ENCODE peak calls at places on chromosomes 6 and 20, in five cellular contexts. One of them, this sample, is unnamed.

GRCh38 chr20:47699804-47700203 is 85.5 kb downstream of the SULF2 start:
- DNase-seq in uterus: no peak
- DNase-seq in HepG2: no peak
- DNase-seq in adrenal gland: no peak
- DNase-seq in spleen: no peak
- DNase-seq in this sample: no peak

GRCh38 chr6:71012871-71013456 is 56.1 kb upstream of the B3GAT2 start:
- DNase-seq in uterus: no peak
- DNase-seq in HepG2: peak; percentile 57
- DNase-seq in adrenal gland: no peak
- DNase-seq in spleen: no peak
- DNase-seq in this sample: peak; percentile 32

GRCh38 chr20:34023937-34024732 is 30.4 kb downstream of the RALY start:
- DNase-seq in uterus: no peak
- DNase-seq in HepG2: no peak
- DNase-seq in adrenal gland: no peak
- DNase-seq in spleen: no peak
- DNase-seq in this sample: no peak

GRCh38 chr20:54657268-54657826 is 182.0 kb downstream of the DOK5 start:
- DNase-seq in uterus: no peak
- DNase-seq in HepG2: peak; percentile 20
- DNase-seq in adrenal gland: no peak
- DNase-seq in spleen: no peak
- DNase-seq in this sample: no peak

GRCh38 chr6:158818008-158818579 is 1.1 kb downstream of the EZR start:
- DNase-seq in uterus: peak; percentile 70
- DNase-seq in HepG2: peak; percentile 55
- DNase-seq in adrenal gland: peak; percentile 89
- DNase-seq in spleen: peak; percentile 96
- DNase-seq in this sample: peak; percentile 83

GRCh38 chr6:16760536-16761468 is at the start of gene ATXN1:
- DNase-seq in uterus: peak; percentile 63
- DNase-seq in HepG2: peak; percentile 53
- DNase-seq in adrenal gland: peak; percentile 69
- DNase-seq in spleen: peak; percentile 92
- DNase-seq in this sample: peak; percentile 58

GRCh38 chr6:87551799-87552198 is 38.0 kb downstream of the RARS2 start:
- DNase-seq in uterus: no peak
- DNase-seq in HepG2: no peak
- DNase-seq in adrenal gland: no peak
- DNase-seq in spleen: no peak
- DNase-seq in this sample: no peak

GRCh38 chr20:36493801-36494114 is 47.6 kb upstream of the MYL9 start:
- DNase-seq in uterus: peak; percentile 71
- DNase-seq in HepG2: no peak
- DNase-seq in adrenal gland: peak; percentile 92
- DNase-seq in spleen: no peak
- DNase-seq in this sample: peak; percentile 46

GRCh38 chr20:62704341-62704948 is 4.2 kb upstream of the NTSR1 start:
- DNase-seq in uterus: peak; percentile 62
- DNase-seq in HepG2: peak; percentile 67
- DNase-seq in adrenal gland: peak; percentile 97
- DNase-seq in spleen: peak; percentile 83
- DNase-seq in this sample: peak; percentile 81

GRCh38 chr6:113927001-113927400 is 43.9 kb downstream of the HDAC2 start:
- DNase-seq in uterus: no peak
- DNase-seq in HepG2: no peak
- DNase-seq in adrenal gland: no peak
- DNase-seq in spleen: no peak
- DNase-seq in this sample: no peak

GRCh38 chr6:24408719-24409410 is 6.1 kb downstream of the MRS2 start:
- DNase-seq in uterus: no peak
- DNase-seq in HepG2: no peak
- DNase-seq in adrenal gland: no peak
- DNase-seq in spleen: no peak
- DNase-seq in this sample: no peak

GRCh38 chr6:156852858-156853216 is 75.7 kb downstream of the ARID1B start:
- DNase-seq in uterus: no peak
- DNase-seq in HepG2: no peak
- DNase-seq in adrenal gland: no peak
- DNase-seq in spleen: no peak
- DNase-seq in this sample: no peak

GRCh38 chr6:30614044-30614842 is 2.8 kb downstream of the PPP1R10 start:
- DNase-seq in uterus: no peak
- DNase-seq in HepG2: no peak
- DNase-seq in adrenal gland: no peak
- DNase-seq in spleen: no peak
- DNase-seq in this sample: no peak

GRCh38 chr6:131821408-131821807 is 13.6 kb downstream of the ENPP1 start:
- DNase-seq in uterus: no peak
- DNase-seq in HepG2: no peak
- DNase-seq in adrenal gland: no peak
- DNase-seq in spleen: no peak
- DNase-seq in this sample: no peak

GRCh38 chr6:138336221-138336620 is 41.5 kb upstream of the SMIM28 start:
- DNase-seq in uterus: no peak
- DNase-seq in HepG2: no peak
- DNase-seq in adrenal gland: no peak
- DNase-seq in spleen: no peak
- DNase-seq in this sample: no peak

GRCh38 chr20:58433029-58433657 is 44.1 kb downstream of the VAPB start:
- DNase-seq in uterus: no peak
- DNase-seq in HepG2: no peak
- DNase-seq in adrenal gland: no peak
- DNase-seq in spleen: no peak
- DNase-seq in this sample: no peak
- H3K4me3 ChIP-seq in uterus: no peak overlapping the region
- H3K4me3 ChIP-seq in HepG2: no peak overlapping the region
- H3K4me3 ChIP-seq in adrenal gland: no peak overlapping the region
- H3K4me3 ChIP-seq in spleen: no peak overlapping the region
- H3K4me3 ChIP-seq in this sample: no peak overlapping the region

GRCh38 chr6:18263561-18264337 is 581 bp downstream of the DEK start:
- DNase-seq in uterus: no peak
- DNase-seq in HepG2: no peak
- DNase-seq in adrenal gland: peak; percentile 62
- DNase-seq in spleen: peak; percentile 90
- DNase-seq in this sample: peak; percentile 63

GRCh38 chr6:18264338-18265098 is at the start of gene DEK:
- DNase-seq in uterus: peak; percentile 88
- DNase-seq in HepG2: peak; percentile 84
- DNase-seq in adrenal gland: peak; percentile 85
- DNase-seq in spleen: peak; percentile 94
- DNase-seq in this sample: peak; percentile 85

GRCh38 chr6:18265099-18265372 is 706 bp upstream of the DEK start:
- DNase-seq in uterus: no peak
- DNase-seq in HepG2: no peak
- DNase-seq in adrenal gland: no peak
- DNase-seq in spleen: no peak
- DNase-seq in this sample: no peak

GRCh38 chr6:18261877-18262276 is 2.5 kb downstream of the DEK start:
- DNase-seq in uterus: no peak
- DNase-seq in HepG2: no peak
- DNase-seq in adrenal gland: no peak
- DNase-seq in spleen: no peak
- DNase-seq in this sample: no peak

GRCh38 chr6:18262812-18263560 is 1.3 kb downstream of the DEK start:
- DNase-seq in uterus: no peak
- DNase-seq in HepG2: peak; percentile 31
- DNase-seq in adrenal gland: no peak
- DNase-seq in spleen: no peak
- DNase-seq in this sample: no peak
- TF ChIP-seq POLR2A in uterus: no peak
- TF ChIP-seq POLR2A in HepG2: no peak
- TF ChIP-seq POLR2A in adrenal gland: no peak
- TF ChIP-seq POLR2A in spleen: no peak
- TF ChIP-seq POLR2A in this sample: no peak

DNA sequence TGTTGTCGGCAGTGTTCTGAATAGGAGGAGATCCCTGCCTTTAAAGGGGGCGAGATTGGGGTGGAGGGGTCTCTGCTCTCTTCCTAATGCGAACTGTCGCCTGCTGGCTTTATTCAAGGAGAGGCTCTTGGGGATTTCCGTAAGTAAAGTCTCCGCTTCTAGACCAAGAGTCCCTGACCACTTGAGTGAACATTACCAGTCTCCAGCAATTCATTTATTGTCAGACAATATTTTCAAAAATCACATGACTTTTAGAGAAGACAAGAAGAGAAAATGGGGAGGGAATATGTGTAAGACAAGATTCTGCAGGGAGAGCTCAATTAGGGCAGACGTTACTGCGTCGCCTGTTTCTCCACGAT is 21.2 kb downstream of the POM121L2 start:
- DNase-seq in uterus: no peak
- DNase-seq in HepG2: no peak
- DNase-seq in adrenal gland: no peak
- DNase-seq in spleen: no peak
- DNase-seq in this sample: no peak
- H3K4me3 ChIP-seq in uterus: no peak overlapping the region
- H3K4me3 ChIP-seq in HepG2: no peak overlapping the region
- H3K4me3 ChIP-seq in adrenal gland: no peak overlapping the region
- H3K4me3 ChIP-seq in spleen: no peak overlapping the region
- H3K4me3 ChIP-seq in this sample: no peak overlapping the region

DNA sequence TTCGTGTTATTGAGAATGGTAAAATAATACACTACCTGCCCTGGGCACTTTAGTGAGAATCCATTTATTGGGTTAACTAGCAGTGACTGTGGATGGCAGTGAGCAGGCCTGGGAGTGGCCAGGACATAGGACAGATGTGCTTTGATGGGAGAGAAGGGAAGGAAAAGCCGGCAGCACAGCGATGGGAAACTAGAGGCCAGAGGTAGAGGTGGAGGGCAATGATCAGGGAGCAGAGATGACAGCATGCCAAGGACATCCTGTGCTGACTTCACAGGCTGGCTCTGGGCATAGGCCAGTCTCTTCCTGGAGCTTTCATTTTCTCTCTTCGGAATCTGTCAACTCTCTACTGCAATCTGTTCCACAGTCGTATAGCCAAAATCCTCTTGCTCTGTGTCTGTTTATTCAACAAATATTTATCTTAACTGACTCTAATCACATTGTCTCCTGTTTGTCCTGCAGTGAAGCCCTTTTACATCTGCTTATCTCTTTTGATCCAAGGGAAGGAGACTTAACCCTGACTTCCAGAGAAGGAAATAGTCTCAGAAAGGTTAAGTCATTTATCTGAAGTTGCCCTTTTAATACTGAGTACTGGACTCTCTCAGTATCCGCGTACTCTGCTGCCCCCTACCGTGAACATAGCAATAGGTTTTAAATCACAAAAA is 18.4 kb upstream of the MMP24 start:
- DNase-seq in uterus: peak; percentile 74
- DNase-seq in HepG2: peak; percentile 89
- DNase-seq in adrenal gland: peak; percentile 85
- DNase-seq in spleen: peak; percentile 85
- DNase-seq in this sample: peak; percentile 82
- TF ChIP-seq POLR2A in uterus: no peak
- TF ChIP-seq POLR2A in HepG2: no peak
- TF ChIP-seq POLR2A in adrenal gland: no peak
- TF ChIP-seq POLR2A in spleen: no peak
- TF ChIP-seq POLR2A in this sample: no peak

GRCh38 chr20:46120136-46120535 is 2.0 kb downstream of the CD40 start:
- DNase-seq in uterus: no peak
- DNase-seq in HepG2: no peak
- DNase-seq in adrenal gland: no peak
- DNase-seq in spleen: no peak
- DNase-seq in this sample: no peak

GRCh38 chr20:46118481-46119020 is 437 bp downstream of the CD40 start:
- DNase-seq in uterus: peak; percentile 43
- DNase-seq in HepG2: no peak
- DNase-seq in adrenal gland: peak; percentile 36
- DNase-seq in spleen: peak; percentile 87
- DNase-seq in this sample: peak; percentile 35

GRCh38 chr20:46117704-46118467 is at the start of gene CD40:
- DNase-seq in uterus: peak; percentile 92
- DNase-seq in HepG2: peak; percentile 71
- DNase-seq in adrenal gland: peak; percentile 72
- DNase-seq in spleen: peak; percentile 93
- DNase-seq in this sample: peak; percentile 77

GRCh38 chr20:46119547-46119946 is 1.4 kb downstream of the CD40 start:
- DNase-seq in uterus: no peak
- DNase-seq in HepG2: no peak
- DNase-seq in adrenal gland: no peak
- DNase-seq in spleen: no peak
- DNase-seq in this sample: no peak

DNA sequence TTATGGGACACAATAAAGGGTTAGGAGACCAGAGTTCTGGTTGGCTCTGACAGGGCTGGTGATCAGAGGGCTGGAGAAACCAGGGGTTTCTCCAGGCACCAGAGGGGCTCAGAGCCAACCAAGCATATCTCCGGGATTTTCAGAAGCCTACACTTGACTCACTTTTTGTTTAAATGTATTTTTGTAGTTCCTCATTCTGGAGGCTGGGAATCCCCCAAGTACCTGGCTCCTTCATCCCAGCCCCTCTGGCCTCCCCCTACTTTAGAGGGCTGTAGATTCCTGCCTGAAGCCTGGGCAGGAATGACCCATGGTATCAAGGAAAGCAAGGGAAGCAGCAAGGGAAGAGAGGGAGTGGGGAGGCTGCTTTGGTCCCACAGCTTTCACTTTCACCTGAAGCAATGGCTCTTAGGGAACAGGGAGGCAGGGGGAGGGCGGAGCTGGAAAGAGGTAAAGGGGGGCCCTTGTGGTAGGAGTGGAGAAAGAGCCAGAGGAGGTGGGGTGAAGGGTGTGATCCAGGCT is 973 bp downstream of the CD40 start:
- DNase-seq in uterus: no peak
- DNase-seq in HepG2: no peak
- DNase-seq in adrenal gland: no peak
- DNase-seq in spleen: no peak
- DNase-seq in this sample: no peak
- H3K4me3 ChIP-seq in uterus: peak overlapping the region; percentile 45
- H3K4me3 ChIP-seq in HepG2: no peak overlapping the region
- H3K4me3 ChIP-seq in adrenal gland: no peak overlapping the region
- H3K4me3 ChIP-seq in spleen: peak overlapping the region; percentile 57
- H3K4me3 ChIP-seq in this sample: peak overlapping the region; percentile 28

GRCh38 chr6:134621858-134622257 is 303.9 kb upstream of the SGK1 start:
- DNase-seq in uterus: no peak
- DNase-seq in HepG2: no peak
- DNase-seq in adrenal gland: no peak
- DNase-seq in spleen: no peak
- DNase-seq in this sample: peak; percentile 96
- TF ChIP-seq POLR2A in uterus: no peak
- TF ChIP-seq POLR2A in HepG2: no peak
- TF ChIP-seq POLR2A in adrenal gland: no peak
- TF ChIP-seq POLR2A in spleen: no peak
- TF ChIP-seq POLR2A in this sample: peak; percentile 19

GRCh38 chr6:11222385-11223277 is 9.8 kb downstream of the NEDD9 start:
- DNase-seq in uterus: no peak
- DNase-seq in HepG2: no peak
- DNase-seq in adrenal gland: no peak
- DNase-seq in spleen: no peak
- DNase-seq in this sample: no peak
- H3K4me3 ChIP-seq in uterus: no peak overlapping the region
- H3K4me3 ChIP-seq in HepG2: peak overlapping the region; percentile 5
- H3K4me3 ChIP-seq in adrenal gland: no peak overlapping the region
- H3K4me3 ChIP-seq in spleen: no peak overlapping the region
- H3K4me3 ChIP-seq in this sample: no peak overlapping the region

This sample was measured in prostate gland.